ENCODE peak calls at places on chromosomes 4 and X, in six cellular contexts. G, P, Q, I, Y and A are unnamed samples.
A peak's percentile ranks its signal among the peaks of the same experiment; 100 is the strongest.

GRCh38 chr4:827209-828081 is 1.5 kb upstream of the CPLX1 start:
- DNase-seq in G (no peak), P (no peak), Q (peak; percentile 12), I (no peak), Y (no peak), A (no peak)

GRCh38 chrX:41224606-41225005 is 109.4 kb upstream of the DDX3X start:
- DNase-seq in G (no peak), P (no peak), Q (no peak), I (no peak), Y (no peak), A (no peak)

GRCh38 chrX:137032378-137032694 is 1.5 kb downstream of the GPR101 start:
- DNase-seq in G (no peak), P (no peak), Q (no peak), I (no peak), Y (no peak), A (no peak)

GRCh38 chrX:40260123-40260751 is 162.5 kb upstream of the BCOR start:
- DNase-seq in G (no peak), P (no peak), Q (no peak), I (no peak), Y (no peak), A (no peak)

GRCh38 chr4:142236268-142236667 is 599.9 kb downstream of the IL15 start:
- DNase-seq in G (no peak), P (no peak), Q (no peak), I (no peak), Y (no peak), A (no peak)

GRCh38 chr4:15677507-15677988 is 4.1 kb upstream of the FAM200B start:
- DNase-seq in G (no peak), P (no peak), Q (peak; percentile 88), I (no peak), Y (no peak), A (no peak)

GRCh38 chrX:25300994-25301393 is 285.2 kb upstream of the ARX start:
- DNase-seq in G (no peak), P (no peak), Q (no peak), I (no peak), Y (no peak), A (no peak)

GRCh38 chr4:167897116-167897515 is 195.2 kb upstream of the ANXA10 start:
- DNase-seq in G (no peak), P (peak; percentile 68), Q (no peak), I (no peak), Y (peak; percentile 13), A (no peak)

GRCh38 chr4:91961504-91961903 is 342.3 kb upstream of the GRID2 start:
- DNase-seq in G (no peak), P (no peak), Q (no peak), I (no peak), Y (no peak), A (no peak)

GRCh38 chr4:81335221-81335912 is 120.3 kb upstream of the PRKG2 start:
- DNase-seq in G (no peak), P (no peak), Q (no peak), I (no peak), Y (no peak), A (no peak)

GRCh38 chrX:45850775-45851433 is 650.2 kb upstream of the DIPK2B start:
- DNase-seq in G (peak; percentile 43), P (no peak), Q (peak; percentile 16), I (no peak), Y (no peak), A (no peak)

GRCh38 chr4:156976147-156976546 is 4.5 kb upstream of the PDGFC start:
- DNase-seq in G (no peak), P (no peak), Q (no peak), I (no peak), Y (no peak), A (no peak)

GRCh38 chr4:13580018-13580417 is 35.7 kb upstream of the NKX3-2 start:
- DNase-seq in G (no peak), P (no peak), Q (no peak), I (no peak), Y (no peak), A (no peak)

GRCh38 chr4:8209997-8210396 is 10.9 kb downstream of the SH3TC1 start:
- DNase-seq in G (no peak), P (no peak), Q (no peak), I (no peak), Y (no peak), A (no peak)

GRCh38 chr4:64305565-64306254 is 103.5 kb downstream of the TECRL start:
- DNase-seq in G (no peak), P (no peak), Q (no peak), I (no peak), Y (no peak), A (no peak)

GRCh38 chrX:12866451-12867377 is at the start of gene TLR7:
- DNase-seq in G (no peak), P (no peak), Q (no peak), I (no peak), Y (no peak), A (no peak)

GRCh38 chrX:132610536-132610935 is 121.7 kb upstream of the MBNL3 start:
- DNase-seq in G (no peak), P (no peak), Q (no peak), I (no peak), Y (no peak), A (no peak)

GRCh38 chr4:65437102-65437501 is 233.2 kb downstream of the EPHA5 start:
- DNase-seq in G (no peak), P (no peak), Q (no peak), I (no peak), Y (no peak), A (no peak)

GRCh38 chrX:31038585-31039326 is 33.1 kb downstream of the FTHL17 start:
- DNase-seq in G (no peak), P (peak; percentile 17), Q (peak; percentile 20), I (no peak), Y (peak; percentile 18), A (no peak)

GRCh38 chr4:47716017-47716416 is 121.8 kb downstream of the CORIN start:
- DNase-seq in G (no peak), P (no peak), Q (no peak), I (no peak), Y (no peak), A (no peak)

GRCh38 chr4:182978152-182978827 is 61.1 kb upstream of the DCTD start:
- DNase-seq in G (no peak), P (no peak), Q (no peak), I (no peak), Y (no peak), A (no peak)

GRCh38 chr4:158850371-158850770 is 81.5 kb downstream of the FNIP2 start:
- DNase-seq in G (no peak), P (no peak), Q (no peak), I (no peak), Y (no peak), A (no peak)

GRCh38 chr4:55143858-55144257 is 18.5 kb upstream of the KDR start:
- DNase-seq in G (no peak), P (no peak), Q (no peak), I (no peak), Y (no peak), A (no peak)

GRCh38 chr4:8792491-8792890 is 79.1 kb downstream of the HMX1 start:
- DNase-seq in G (no peak), P (no peak), Q (no peak), I (no peak), Y (no peak), A (no peak)

GRCh38 chrX:123920065-123920785 is 41.3 kb upstream of the STAG2 start:
- DNase-seq in G (no peak), P (no peak), Q (no peak), I (no peak), Y (no peak), A (no peak)

GRCh38 chr4:8513931-8514330 is 66.3 kb upstream of the GPR78 start:
- DNase-seq in G (peak; percentile 17), P (no peak), Q (no peak), I (no peak), Y (no peak), A (no peak)

GRCh38 chrX:57647020-57647419 is 33.0 kb downstream of the NLRP2B start:
- DNase-seq in G (no peak), P (no peak), Q (no peak), I (no peak), Y (no peak), A (no peak)

GRCh38 chrX:95427389-95427788 is 1257.3 kb upstream of the DIAPH2 start:
- DNase-seq in G (no peak), P (no peak), Q (no peak), I (no peak), Y (no peak), A (no peak)